ENCODE peak calls at places on chromosomes 7 and 10, in four cellular contexts. C is GM06990; J is Panc1; P is CD8-positive, alpha-beta T cell. U is an unnamed sample.
A peak's percentile ranks its signal among the peaks of the same experiment; 100 is the strongest.

GRCh38 chr7:38211940-38212339 is 33.9 kb downstream of the STARD3NL start:
- DNase-seq in J (no peak), P (no peak), C (no peak), U (no peak)

GRCh38 chr10:133260895-133261725 is 15.6 kb downstream of the ADAM8 start:
- DNase-seq in P (peak; percentile 85), J (no peak), C (peak; percentile 80), U (peak; percentile 72)

GRCh38 chr7:128030263-128030998 is 806 bp downstream of the LRRC4 start:
- DNase-seq in C (no peak), J (no peak), P (no peak), U (no peak)

GRCh38 chr10:3109633-3110032 is 42.3 kb downstream of the PFKP start:
- DNase-seq in P (no peak), C (no peak), J (no peak), U (no peak)

GRCh38 chr7:134866581-134866980 is 87.1 kb downstream of the CALD1 start:
- DNase-seq in C (no peak), J (no peak), P (no peak), U (no peak)

GRCh38 chr7:127392566-127393369 is at the start of gene ZNF800:
- DNase-seq in P (peak; percentile 86), C (peak; percentile 94), J (peak; percentile 47), U (peak; percentile 89)

GRCh38 chr10:80477813-80478212 is 23.7 kb downstream of the TSPAN14 start:
- DNase-seq in P (no peak), J (no peak), C (no peak), U (no peak)

GRCh38 chr7:143321242-143321641 is 5.3 kb downstream of the CLCN1 start:
- DNase-seq in P (no peak), J (no peak), C (no peak), U (no peak)

GRCh38 chr7:150379590-150380379 is 655 bp downstream of the ZNF775 start:
- DNase-seq in J (no peak), P (no peak), C (peak; percentile 54), U (peak; percentile 32)

GRCh38 chr7:51162724-51163329 is 153.8 kb downstream of the COBL start:
- DNase-seq in C (peak; percentile 33), J (peak; percentile 88), P (peak; percentile 54), U (peak; percentile 18)

GRCh38 chr10:116961305-116962251 is 43.4 kb downstream of the SHTN1 start:
- DNase-seq in C (no peak), P (no peak), J (no peak), U (no peak)

GRCh38 chr7:143374556-143374955 is 6.6 kb upstream of the ZYX start:
- DNase-seq in P (no peak), J (no peak), C (no peak), U (no peak)

GRCh38 chr10:49282879-49283321 is 16.1 kb upstream of the C10orf71 start:
- DNase-seq in C (no peak), J (no peak), P (no peak), U (no peak)

GRCh38 chr10:78042058-78042751 is 8.5 kb downstream of the RPS24 start:
- DNase-seq in J (no peak), P (no peak), C (no peak), U (no peak)

GRCh38 chr7:44286182-44286617 is 39.2 kb downstream of the CAMK2B start:
- DNase-seq in J (no peak), C (no peak), P (no peak), U (peak; percentile 6)

GRCh38 chr7:135558337-135558767 is 635 bp downstream of the NUP205 start:
- DNase-seq in C (no peak), P (peak; percentile 72), J (peak; percentile 63), U (peak; percentile 46)

GRCh38 chr7:151342102-151342646 is 562 bp downstream of the NUB1 start:
- DNase-seq in C (peak; percentile 65), J (no peak), P (no peak), U (no peak)

GRCh38 chr10:129545257-129545656 is 78.2 kb downstream of the MGMT start:
- DNase-seq in C (no peak), P (no peak), J (no peak), U (no peak)

GRCh38 chr10:131729361-131729760 is 171.4 kb upstream of the PPP2R2D start:
- DNase-seq in J (no peak), P (no peak), C (no peak), U (no peak)

GRCh38 chr7:8189615-8190014 is 72.4 kb downstream of the ICA1 start:
- DNase-seq in J (no peak), C (no peak), P (no peak), U (no peak)

GRCh38 chr7:4085937-4086691 is 596.0 kb upstream of the FOXK1 start:
- DNase-seq in P (no peak), J (no peak), C (no peak), U (no peak)

GRCh38 chr10:131211556-131211955 is 100.0 kb downstream of the TCERG1L start:
- DNase-seq in J (no peak), P (no peak), C (no peak), U (no peak)

GRCh38 chr7:101935521-101936141 is 118.2 kb downstream of the CUX1 start:
- DNase-seq in J (no peak), C (no peak), P (no peak), U (no peak)

GRCh38 chr10:22420787-22421517 is 75.7 kb downstream of the SPAG6 start:
- DNase-seq in C (no peak), J (no peak), P (no peak), U (no peak)
- TF ChIP-seq CTCF in C (peak; percentile 14), J (peak; percentile 35), P (peak; percentile 37), U (no peak)

DNA sequence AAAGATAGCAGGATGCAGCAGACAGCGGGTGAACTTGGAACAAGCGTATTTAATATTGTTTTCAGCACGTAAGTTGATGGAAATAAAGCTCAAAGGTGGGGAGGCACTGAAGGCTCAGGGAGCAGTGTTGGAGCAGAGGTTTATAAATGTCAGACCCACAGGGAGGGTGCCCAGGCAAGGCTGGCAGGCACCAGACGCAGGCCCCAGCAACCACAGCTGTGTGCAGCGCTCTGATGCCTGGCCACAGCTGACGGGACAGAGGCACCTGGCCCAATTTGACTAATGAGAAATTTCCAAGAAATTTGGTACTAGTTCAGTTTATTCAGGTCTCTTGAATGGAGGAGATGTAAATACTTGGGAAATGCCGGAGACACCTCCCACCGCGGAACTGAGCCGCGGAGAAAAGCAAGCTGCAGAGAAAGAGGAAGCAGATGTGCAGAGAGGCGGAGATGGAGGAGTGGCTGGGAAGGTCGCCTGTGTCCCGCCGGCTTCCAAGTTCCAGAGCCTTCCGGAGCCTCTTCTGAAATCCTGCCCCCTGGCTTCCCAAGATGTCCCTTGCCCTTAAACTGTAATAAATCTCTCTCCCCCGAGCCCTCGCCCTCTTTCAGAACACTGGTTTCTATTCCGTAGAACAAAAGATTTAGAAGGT is 38.3 kb upstream of the PLXNA4 start:
- DNase-seq in C (no peak), P (no peak), J (no peak), U (no peak)
- TF ChIP-seq CTCF in C (no peak), P (no peak), J (no peak), U (no peak)

DNA sequence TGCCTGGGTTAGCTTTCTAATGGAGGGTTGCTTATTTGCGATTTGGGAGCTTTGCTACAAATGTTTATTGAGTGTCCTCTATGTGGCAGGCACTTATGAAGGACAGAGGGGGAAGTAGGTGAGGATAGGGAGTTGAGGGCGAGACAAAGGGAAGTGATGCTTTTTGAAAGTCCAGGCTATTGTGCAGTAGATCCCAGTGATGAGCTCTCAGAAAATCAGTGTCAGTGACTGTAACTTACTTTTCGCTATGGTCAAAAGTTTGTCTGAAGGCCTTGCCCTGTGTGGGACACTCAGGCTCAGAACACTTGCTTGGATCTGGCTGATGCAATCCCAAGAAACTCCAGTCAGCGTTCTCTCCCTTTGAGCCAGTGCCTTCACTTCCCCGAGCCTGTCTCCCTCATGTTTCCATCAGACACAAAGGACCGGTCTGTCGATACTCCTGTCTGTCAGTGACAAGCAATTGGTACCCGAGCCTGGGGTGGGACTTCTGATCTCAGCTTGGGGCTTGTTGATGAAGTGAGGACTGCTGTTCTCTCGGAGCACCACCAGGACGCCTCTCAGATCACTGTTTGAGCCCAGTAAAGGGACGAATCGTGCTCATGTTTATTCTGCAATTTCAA is 63.1 kb upstream of the SORCS3 start:
- DNase-seq in P (no peak), J (no peak), C (no peak), U (no peak)
- TF ChIP-seq CTCF in P (no peak), J (no peak), C (no peak), U (no peak)

DNA sequence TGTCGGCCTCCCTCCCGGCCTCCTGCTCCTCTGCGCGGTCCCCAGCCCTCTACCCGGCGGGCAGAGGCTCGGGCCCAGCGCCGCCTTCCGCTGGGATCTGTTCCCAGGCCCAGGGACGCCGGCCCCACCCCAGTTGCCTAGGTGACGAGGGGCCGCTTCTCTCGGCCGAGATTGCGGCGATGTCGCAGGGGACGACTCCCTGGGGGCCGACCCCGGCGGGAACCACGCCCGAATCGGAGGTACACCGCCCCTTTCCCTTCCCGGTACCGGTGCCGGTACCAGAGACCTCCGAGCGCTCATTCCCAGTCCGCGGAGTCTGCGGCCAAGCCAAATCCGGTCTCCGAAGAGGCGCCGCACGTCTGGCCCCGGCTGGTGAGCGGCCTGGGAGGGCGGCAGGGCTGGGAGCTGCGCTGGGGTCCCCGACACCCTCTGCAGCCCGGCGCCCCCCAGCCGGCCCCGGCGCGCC is at the start of gene CABCOCO1:
- DNase-seq in J (no peak), C (no peak), P (no peak), U (no peak)
- TF ChIP-seq CTCF in J (peak; percentile 65), C (no peak), P (no peak), U (no peak)

GRCh38 chr10:97355571-97355975 is 21.0 kb upstream of the FRAT2 start:
- DNase-seq in J (no peak), P (no peak), C (no peak), U (no peak)
- TF ChIP-seq CTCF in J (no peak), P (peak; percentile 28), C (peak; percentile 18), U (no peak)

DNA sequence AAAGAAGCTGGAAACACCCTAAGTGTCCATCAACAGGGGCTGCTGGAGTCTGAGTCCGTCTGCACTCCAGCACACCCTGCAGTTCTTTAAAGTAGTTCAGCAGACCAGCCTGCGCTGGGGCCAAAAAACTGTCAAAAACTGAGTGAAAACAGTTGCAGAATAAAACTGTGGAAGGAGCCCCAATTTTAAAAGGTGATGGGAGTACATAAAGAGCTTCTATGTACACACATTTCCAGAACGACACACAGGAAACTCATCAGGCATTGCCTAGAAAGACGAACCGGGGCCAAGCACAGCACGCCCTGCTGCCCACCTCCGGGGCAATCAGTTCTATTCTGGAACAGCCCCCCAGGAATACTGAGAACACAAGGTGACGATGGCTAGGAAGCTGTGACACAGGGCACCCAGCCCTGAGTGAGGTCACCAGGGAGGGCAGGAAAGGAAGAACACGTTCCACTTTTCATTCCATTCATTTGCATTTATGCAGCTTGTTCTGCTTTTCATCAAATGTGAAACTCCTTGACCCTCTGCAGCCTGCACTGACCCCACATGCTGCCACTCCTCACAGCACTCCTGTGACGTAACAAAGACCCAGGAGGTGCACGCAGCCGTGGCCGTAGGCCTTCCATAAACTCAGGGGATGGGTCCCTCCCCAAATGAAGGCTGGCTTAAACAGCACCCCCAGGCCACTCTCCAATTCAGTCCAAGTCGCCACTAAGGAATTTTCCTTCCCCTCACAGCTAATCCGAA is 29.0 kb downstream of the MAD1L1 start:
- DNase-seq in C (no peak), J (no peak), P (no peak), U (no peak)
- TF ChIP-seq CTCF in C (no peak), J (no peak), P (no peak), U (no peak)

U was measured in activated B cell treated with CpG ODN at 0.5 μM for 24 hours.